ENCODE peak calls at places on chromosomes 13 and 19, in eight cellular contexts. One of them, this sample, is unnamed.

GRCh38 chr19:49528211-49528771 is 488 bp downstream of the RCN3 start:
- DNase-seq in activated CD4-positive, alpha-beta T cell treated with anti-CD3 and anti-CD28 coated beads for 24 hours: no peak
- DNase-seq in stimulated activated CD4-positive, alpha-beta T cell treated with anti-CD3 and anti-CD28 coated beads, TNF-alpha, amount 100 ng/mL, for 48 hours: no peak
- DNase-seq in nephron progenitor cell: no peak
- DNase-seq in HT-29: no peak
- DNase-seq in MV-4-11: no peak
- DNase-seq in ELR: peak; percentile 86
- DNase-seq in activated T-cell treated with anti-CD3 and anti-CD28 coated beads, Interleukin-2, amount 50 U/mL, for 48 hours: peak; percentile 26
- DNase-seq in this sample: peak; percentile 56

GRCh38 chr19:15241259-15241658 is 9.0 kb upstream of the EPHX3 start:
- DNase-seq in HT-29: no peak
- DNase-seq in ELR: peak; percentile 25
- DNase-seq in MV-4-11: no peak
- DNase-seq in stimulated activated CD4-positive, alpha-beta T cell treated with anti-CD3 and anti-CD28 coated beads, TNF-alpha, amount 100 ng/mL, for 48 hours: no peak
- DNase-seq in activated CD4-positive, alpha-beta T cell treated with anti-CD3 and anti-CD28 coated beads for 24 hours: no peak
- DNase-seq in activated T-cell treated with anti-CD3 and anti-CD28 coated beads, Interleukin-2, amount 50 U/mL, for 48 hours: no peak
- DNase-seq in nephron progenitor cell: no peak
- DNase-seq in this sample: no peak

GRCh38 chr19:47275866-47276461 is 1.3 kb downstream of the INAFM1 start:
- DNase-seq in MV-4-11: no peak
- DNase-seq in activated T-cell treated with anti-CD3 and anti-CD28 coated beads, Interleukin-2, amount 50 U/mL, for 48 hours: no peak
- DNase-seq in ELR: peak; percentile 42
- DNase-seq in HT-29: no peak
- DNase-seq in activated CD4-positive, alpha-beta T cell treated with anti-CD3 and anti-CD28 coated beads for 24 hours: no peak
- DNase-seq in nephron progenitor cell: no peak
- DNase-seq in stimulated activated CD4-positive, alpha-beta T cell treated with anti-CD3 and anti-CD28 coated beads, TNF-alpha, amount 100 ng/mL, for 48 hours: no peak
- DNase-seq in this sample: peak; percentile 62

GRCh38 chr13:35988648-35989081 is 142.5 kb downstream of the DCLK1 start:
- DNase-seq in activated CD4-positive, alpha-beta T cell treated with anti-CD3 and anti-CD28 coated beads for 24 hours: no peak
- DNase-seq in MV-4-11: no peak
- DNase-seq in nephron progenitor cell: no peak
- DNase-seq in ELR: no peak
- DNase-seq in activated T-cell treated with anti-CD3 and anti-CD28 coated beads, Interleukin-2, amount 50 U/mL, for 48 hours: no peak
- DNase-seq in stimulated activated CD4-positive, alpha-beta T cell treated with anti-CD3 and anti-CD28 coated beads, TNF-alpha, amount 100 ng/mL, for 48 hours: no peak
- DNase-seq in HT-29: no peak
- DNase-seq in this sample: peak; percentile 65

GRCh38 chr19:53936035-53936434 is 26.7 kb upstream of the CACNG8 start:
- DNase-seq in activated T-cell treated with anti-CD3 and anti-CD28 coated beads, Interleukin-2, amount 50 U/mL, for 48 hours: no peak
- DNase-seq in HT-29: no peak
- DNase-seq in ELR: no peak
- DNase-seq in nephron progenitor cell: no peak
- DNase-seq in MV-4-11: no peak
- DNase-seq in activated CD4-positive, alpha-beta T cell treated with anti-CD3 and anti-CD28 coated beads for 24 hours: no peak
- DNase-seq in stimulated activated CD4-positive, alpha-beta T cell treated with anti-CD3 and anti-CD28 coated beads, TNF-alpha, amount 100 ng/mL, for 48 hours: no peak
- DNase-seq in this sample: no peak

GRCh38 chr19:48629599-48630288 is 7.4 kb downstream of the DBP start:
- DNase-seq in nephron progenitor cell: peak; percentile 75
- DNase-seq in activated CD4-positive, alpha-beta T cell treated with anti-CD3 and anti-CD28 coated beads for 24 hours: no peak
- DNase-seq in MV-4-11: no peak
- DNase-seq in ELR: no peak
- DNase-seq in activated T-cell treated with anti-CD3 and anti-CD28 coated beads, Interleukin-2, amount 50 U/mL, for 48 hours: peak; percentile 65
- DNase-seq in HT-29: peak; percentile 98
- DNase-seq in stimulated activated CD4-positive, alpha-beta T cell treated with anti-CD3 and anti-CD28 coated beads, TNF-alpha, amount 100 ng/mL, for 48 hours: no peak
- DNase-seq in this sample: peak; percentile 67

GRCh38 chr13:94478913-94479312 is 569 bp downstream of the DCT start:
- DNase-seq in nephron progenitor cell: no peak
- DNase-seq in ELR: no peak
- DNase-seq in activated CD4-positive, alpha-beta T cell treated with anti-CD3 and anti-CD28 coated beads for 24 hours: no peak
- DNase-seq in activated T-cell treated with anti-CD3 and anti-CD28 coated beads, Interleukin-2, amount 50 U/mL, for 48 hours: no peak
- DNase-seq in stimulated activated CD4-positive, alpha-beta T cell treated with anti-CD3 and anti-CD28 coated beads, TNF-alpha, amount 100 ng/mL, for 48 hours: no peak
- DNase-seq in MV-4-11: no peak
- DNase-seq in HT-29: no peak
- DNase-seq in this sample: no peak

GRCh38 chr13:95608640-95609280 is 35.7 kb downstream of the DZIP1 start:
- DNase-seq in HT-29: no peak
- DNase-seq in nephron progenitor cell: no peak
- DNase-seq in ELR: no peak
- DNase-seq in stimulated activated CD4-positive, alpha-beta T cell treated with anti-CD3 and anti-CD28 coated beads, TNF-alpha, amount 100 ng/mL, for 48 hours: no peak
- DNase-seq in activated CD4-positive, alpha-beta T cell treated with anti-CD3 and anti-CD28 coated beads for 24 hours: no peak
- DNase-seq in activated T-cell treated with anti-CD3 and anti-CD28 coated beads, Interleukin-2, amount 50 U/mL, for 48 hours: no peak
- DNase-seq in MV-4-11: no peak
- DNase-seq in this sample: no peak

GRCh38 chr19:19539738-19540703 is 2.0 kb downstream of the CILP2 start:
- DNase-seq in activated CD4-positive, alpha-beta T cell treated with anti-CD3 and anti-CD28 coated beads for 24 hours: peak; percentile 49
- DNase-seq in nephron progenitor cell: peak; percentile 43
- DNase-seq in MV-4-11: no peak
- DNase-seq in activated T-cell treated with anti-CD3 and anti-CD28 coated beads, Interleukin-2, amount 50 U/mL, for 48 hours: peak; percentile 86
- DNase-seq in HT-29: no peak
- DNase-seq in ELR: peak; percentile 58
- DNase-seq in stimulated activated CD4-positive, alpha-beta T cell treated with anti-CD3 and anti-CD28 coated beads, TNF-alpha, amount 100 ng/mL, for 48 hours: peak; percentile 77
- DNase-seq in this sample: peak; percentile 77

GRCh38 chr13:114032121-114032799 is 58.4 kb upstream of the C13orf46 start:
- DNase-seq in ELR: peak; percentile 81
- DNase-seq in activated T-cell treated with anti-CD3 and anti-CD28 coated beads, Interleukin-2, amount 50 U/mL, for 48 hours: no peak
- DNase-seq in MV-4-11: no peak
- DNase-seq in stimulated activated CD4-positive, alpha-beta T cell treated with anti-CD3 and anti-CD28 coated beads, TNF-alpha, amount 100 ng/mL, for 48 hours: no peak
- DNase-seq in activated CD4-positive, alpha-beta T cell treated with anti-CD3 and anti-CD28 coated beads for 24 hours: no peak
- DNase-seq in nephron progenitor cell: no peak
- DNase-seq in HT-29: no peak
- DNase-seq in this sample: peak; percentile 85

GRCh38 chr13:74136089-74136658 is 2.0 kb upstream of the KLF12 start:
- DNase-seq in nephron progenitor cell: peak; percentile 53
- DNase-seq in ELR: peak; percentile 57
- DNase-seq in activated T-cell treated with anti-CD3 and anti-CD28 coated beads, Interleukin-2, amount 50 U/mL, for 48 hours: peak; percentile 55
- DNase-seq in stimulated activated CD4-positive, alpha-beta T cell treated with anti-CD3 and anti-CD28 coated beads, TNF-alpha, amount 100 ng/mL, for 48 hours: peak; percentile 14
- DNase-seq in MV-4-11: peak; percentile 39
- DNase-seq in activated CD4-positive, alpha-beta T cell treated with anti-CD3 and anti-CD28 coated beads for 24 hours: no peak
- DNase-seq in HT-29: peak; percentile 72
- DNase-seq in this sample: peak; percentile 74